ENCODE peak calls at places on chromosomes 3 and 15, in seven cellular contexts. One of them, this sample, is unnamed.
A peak's percentile ranks its signal among the peaks of the same experiment; 100 is the strongest.

GRCh38 chr15:38613085-38613484 is 48.5 kb upstream of the RASGRP1 start:
- DNase-seq in cardiac fibroblast: no peak
- DNase-seq in fibroblast of lung: no peak
- DNase-seq in SK-N-SH: no peak
- DNase-seq in IMR-90: no peak
- DNase-seq in colonic mucosa: no peak
- DNase-seq in MM.1S: no peak
- DNase-seq in this sample: no peak

GRCh38 chr3:139894638-139894989 is 40.4 kb upstream of the CLSTN2 start:
- DNase-seq in colonic mucosa: no peak
- DNase-seq in MM.1S: no peak
- DNase-seq in fibroblast of lung: no peak
- DNase-seq in SK-N-SH: no peak
- DNase-seq in IMR-90: no peak
- DNase-seq in cardiac fibroblast: no peak
- DNase-seq in this sample: no peak

GRCh38 chr3:31377045-31377642 is 155.6 kb upstream of the STT3B start:
- DNase-seq in cardiac fibroblast: peak; percentile 11
- DNase-seq in colonic mucosa: no peak
- DNase-seq in MM.1S: no peak
- DNase-seq in SK-N-SH: no peak
- DNase-seq in IMR-90: peak; percentile 88
- DNase-seq in fibroblast of lung: peak; percentile 66
- DNase-seq in this sample: peak; percentile 71

GRCh38 chr15:99305761-99306505 is 54.7 kb downstream of the LRRC28 start:
- DNase-seq in fibroblast of lung: peak; percentile 92
- DNase-seq in cardiac fibroblast: peak; percentile 87
- DNase-seq in MM.1S: no peak
- DNase-seq in SK-N-SH: no peak
- DNase-seq in IMR-90: peak; percentile 87
- DNase-seq in colonic mucosa: no peak
- DNase-seq in this sample: peak; percentile 88

GRCh38 chr3:53161345-53161819 is 373 bp downstream of the PRKCD start:
- DNase-seq in MM.1S: peak; percentile 31
- DNase-seq in cardiac fibroblast: no peak
- DNase-seq in colonic mucosa: peak; percentile 45
- DNase-seq in IMR-90: no peak
- DNase-seq in SK-N-SH: no peak
- DNase-seq in fibroblast of lung: no peak
- DNase-seq in this sample: no peak

GRCh38 chr3:58143417-58144055 is 67.2 kb downstream of the DNASE1L3 start:
- DNase-seq in SK-N-SH: no peak
- DNase-seq in fibroblast of lung: no peak
- DNase-seq in colonic mucosa: no peak
- DNase-seq in MM.1S: no peak
- DNase-seq in IMR-90: no peak
- DNase-seq in cardiac fibroblast: no peak
- DNase-seq in this sample: peak; percentile 43

GRCh38 chr3:46228259-46229222 is 13.7 kb upstream of the CCR3 start:
- DNase-seq in cardiac fibroblast: peak; percentile 12
- DNase-seq in colonic mucosa: peak; percentile 32
- DNase-seq in IMR-90: peak; percentile 44
- DNase-seq in fibroblast of lung: peak; percentile 79
- DNase-seq in SK-N-SH: no peak
- DNase-seq in MM.1S: no peak
- DNase-seq in this sample: peak; percentile 60

GRCh38 chr3:36764704-36765038 is 318 bp upstream of the DCLK3 start:
- DNase-seq in IMR-90: no peak
- DNase-seq in SK-N-SH: no peak
- DNase-seq in fibroblast of lung: no peak
- DNase-seq in colonic mucosa: no peak
- DNase-seq in cardiac fibroblast: no peak
- DNase-seq in MM.1S: no peak
- DNase-seq in this sample: no peak

GRCh38 chr3:183291511-183292031 is 38.5 kb downstream of the B3GNT5 start:
- DNase-seq in MM.1S: no peak
- DNase-seq in SK-N-SH: no peak
- DNase-seq in fibroblast of lung: peak; percentile 66
- DNase-seq in IMR-90: peak; percentile 66
- DNase-seq in colonic mucosa: no peak
- DNase-seq in cardiac fibroblast: peak; percentile 78
- DNase-seq in this sample: peak; percentile 88

GRCh38 chr3:58560771-58561311 is 16.4 kb downstream of the FAM107A start:
- DNase-seq in cardiac fibroblast: peak; percentile 96
- DNase-seq in fibroblast of lung: peak; percentile 88
- DNase-seq in MM.1S: no peak
- DNase-seq in SK-N-SH: no peak
- DNase-seq in colonic mucosa: no peak
- DNase-seq in IMR-90: peak; percentile 98
- DNase-seq in this sample: peak; percentile 98

DNA sequence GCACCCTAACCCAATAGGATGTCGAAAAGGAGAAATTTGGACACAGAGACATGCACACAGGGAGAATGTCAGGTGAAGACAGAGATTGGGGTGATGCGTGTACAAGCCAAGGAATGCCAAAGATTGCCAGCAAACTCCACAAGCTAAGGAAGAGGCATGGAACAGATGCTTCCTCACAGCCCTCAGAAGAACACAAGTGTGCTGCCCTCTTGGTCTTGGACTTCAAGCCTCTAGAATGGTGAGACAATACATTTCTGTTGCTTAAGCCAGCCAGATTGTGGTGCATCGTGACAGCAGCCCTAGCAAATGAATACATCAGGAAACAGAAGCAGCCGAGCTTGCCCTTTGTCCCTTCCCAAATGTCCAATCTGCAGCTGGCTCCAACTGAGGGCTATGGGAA is 23.7 kb upstream of the ARL8B start:
- DNase-seq in SK-N-SH: no peak
- DNase-seq in colonic mucosa: no peak
- DNase-seq in MM.1S: no peak
- DNase-seq in cardiac fibroblast: no peak
- DNase-seq in fibroblast of lung: no peak
- DNase-seq in IMR-90: no peak
- DNase-seq in this sample: no peak
- TF ChIP-seq CTCF in SK-N-SH: no peak
- TF ChIP-seq CTCF in colonic mucosa: no peak
- TF ChIP-seq CTCF in MM.1S: no peak
- TF ChIP-seq CTCF in cardiac fibroblast: no peak
- TF ChIP-seq CTCF in fibroblast of lung: no peak
- TF ChIP-seq CTCF in IMR-90: no peak
- TF ChIP-seq CTCF in this sample: no peak

GRCh38 chr3:43288366-43288765 is 2.0 kb downstream of the SNRK start:
- DNase-seq in SK-N-SH: no peak
- DNase-seq in MM.1S: peak; percentile 76
- DNase-seq in fibroblast of lung: peak; percentile 61
- DNase-seq in cardiac fibroblast: peak; percentile 50
- DNase-seq in colonic mucosa: no peak
- DNase-seq in IMR-90: peak; percentile 59
- DNase-seq in this sample: peak; percentile 69

GRCh38 chr3:43291546-43291945 is 5.2 kb downstream of the SNRK start:
- DNase-seq in fibroblast of lung: no peak
- DNase-seq in IMR-90: no peak
- DNase-seq in cardiac fibroblast: no peak
- DNase-seq in MM.1S: no peak
- DNase-seq in colonic mucosa: no peak
- DNase-seq in SK-N-SH: no peak
- DNase-seq in this sample: peak; percentile 36

GRCh38 chr3:43288850-43289249 is 2.5 kb downstream of the SNRK start:
- DNase-seq in IMR-90: no peak
- DNase-seq in MM.1S: no peak
- DNase-seq in fibroblast of lung: no peak
- DNase-seq in cardiac fibroblast: no peak
- DNase-seq in colonic mucosa: no peak
- DNase-seq in SK-N-SH: no peak
- DNase-seq in this sample: no peak

GRCh38 chr3:43289401-43289800 is 3.1 kb downstream of the SNRK start:
- DNase-seq in IMR-90: no peak
- DNase-seq in SK-N-SH: no peak
- DNase-seq in fibroblast of lung: no peak
- DNase-seq in MM.1S: no peak
- DNase-seq in colonic mucosa: no peak
- DNase-seq in cardiac fibroblast: no peak
- DNase-seq in this sample: no peak

GRCh38 chr3:43290961-43291360 is 4.6 kb downstream of the SNRK start:
- DNase-seq in colonic mucosa: no peak
- DNase-seq in SK-N-SH: no peak
- DNase-seq in fibroblast of lung: peak; percentile 44
- DNase-seq in IMR-90: peak; percentile 42
- DNase-seq in MM.1S: no peak
- DNase-seq in cardiac fibroblast: peak; percentile 28
- DNase-seq in this sample: peak; percentile 39
- H3K4me3 ChIP-seq in colonic mucosa: no peak overlapping the region
- H3K4me3 ChIP-seq in SK-N-SH: no peak overlapping the region
- H3K4me3 ChIP-seq in fibroblast of lung: no peak overlapping the region
- H3K4me3 ChIP-seq in IMR-90: no peak overlapping the region
- H3K4me3 ChIP-seq in MM.1S: no peak overlapping the region
- H3K4me3 ChIP-seq in cardiac fibroblast: peak overlapping the region; percentile 13
- H3K4me3 ChIP-seq in this sample: no peak overlapping the region

DNA sequence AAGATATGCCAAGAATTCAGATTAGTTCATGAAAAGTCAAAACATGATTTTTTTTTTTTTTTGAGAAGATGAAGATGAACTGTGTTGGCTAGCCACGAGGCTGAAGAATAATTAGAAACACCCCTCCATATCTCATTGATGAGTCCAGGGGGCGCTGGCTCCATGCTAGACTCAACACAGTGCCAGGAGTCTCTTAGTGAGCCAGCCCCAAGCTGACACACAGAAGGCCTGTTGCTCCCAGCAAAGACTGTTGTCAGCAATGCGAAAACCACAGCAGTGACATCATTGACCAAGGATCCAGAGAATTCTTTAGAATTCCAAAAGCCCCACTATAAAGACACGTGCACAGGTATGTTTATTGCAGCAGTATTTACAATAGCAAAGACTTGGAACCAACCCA is 185.2 kb downstream of the ANXA2 start:
- DNase-seq in IMR-90: no peak
- DNase-seq in MM.1S: peak; percentile 12
- DNase-seq in SK-N-SH: no peak
- DNase-seq in fibroblast of lung: no peak
- DNase-seq in colonic mucosa: no peak
- DNase-seq in cardiac fibroblast: no peak
- DNase-seq in this sample: peak; percentile 3
- TF ChIP-seq CTCF in IMR-90: no peak
- TF ChIP-seq CTCF in MM.1S: peak; percentile 29
- TF ChIP-seq CTCF in SK-N-SH: no peak
- TF ChIP-seq CTCF in fibroblast of lung: no peak
- TF ChIP-seq CTCF in colonic mucosa: no peak
- TF ChIP-seq CTCF in cardiac fibroblast: no peak
- TF ChIP-seq CTCF in this sample: no peak

GRCh38 chr3:13088020-13089006 is 15.1 kb upstream of the IQSEC1 start:
- DNase-seq in colonic mucosa: no peak
- DNase-seq in fibroblast of lung: no peak
- DNase-seq in SK-N-SH: no peak
- DNase-seq in cardiac fibroblast: no peak
- DNase-seq in MM.1S: peak; percentile 26
- DNase-seq in IMR-90: no peak
- DNase-seq in this sample: no peak

GRCh38 chr3:13092621-13093339 is 19.6 kb upstream of the IQSEC1 start:
- DNase-seq in colonic mucosa: no peak
- DNase-seq in cardiac fibroblast: no peak
- DNase-seq in SK-N-SH: no peak
- DNase-seq in MM.1S: no peak
- DNase-seq in fibroblast of lung: no peak
- DNase-seq in IMR-90: no peak
- DNase-seq in this sample: no peak

GRCh38 chr3:13095408-13095861 is 22.2 kb upstream of the IQSEC1 start:
- DNase-seq in MM.1S: no peak
- DNase-seq in fibroblast of lung: no peak
- DNase-seq in SK-N-SH: no peak
- DNase-seq in colonic mucosa: no peak
- DNase-seq in cardiac fibroblast: no peak
- DNase-seq in IMR-90: no peak
- DNase-seq in this sample: no peak

GRCh38 chr3:13093687-13094086 is 20.5 kb upstream of the IQSEC1 start:
- DNase-seq in fibroblast of lung: no peak
- DNase-seq in colonic mucosa: no peak
- DNase-seq in MM.1S: no peak
- DNase-seq in cardiac fibroblast: no peak
- DNase-seq in IMR-90: peak; percentile 3
- DNase-seq in SK-N-SH: no peak
- DNase-seq in this sample: peak; percentile 12

DNA sequence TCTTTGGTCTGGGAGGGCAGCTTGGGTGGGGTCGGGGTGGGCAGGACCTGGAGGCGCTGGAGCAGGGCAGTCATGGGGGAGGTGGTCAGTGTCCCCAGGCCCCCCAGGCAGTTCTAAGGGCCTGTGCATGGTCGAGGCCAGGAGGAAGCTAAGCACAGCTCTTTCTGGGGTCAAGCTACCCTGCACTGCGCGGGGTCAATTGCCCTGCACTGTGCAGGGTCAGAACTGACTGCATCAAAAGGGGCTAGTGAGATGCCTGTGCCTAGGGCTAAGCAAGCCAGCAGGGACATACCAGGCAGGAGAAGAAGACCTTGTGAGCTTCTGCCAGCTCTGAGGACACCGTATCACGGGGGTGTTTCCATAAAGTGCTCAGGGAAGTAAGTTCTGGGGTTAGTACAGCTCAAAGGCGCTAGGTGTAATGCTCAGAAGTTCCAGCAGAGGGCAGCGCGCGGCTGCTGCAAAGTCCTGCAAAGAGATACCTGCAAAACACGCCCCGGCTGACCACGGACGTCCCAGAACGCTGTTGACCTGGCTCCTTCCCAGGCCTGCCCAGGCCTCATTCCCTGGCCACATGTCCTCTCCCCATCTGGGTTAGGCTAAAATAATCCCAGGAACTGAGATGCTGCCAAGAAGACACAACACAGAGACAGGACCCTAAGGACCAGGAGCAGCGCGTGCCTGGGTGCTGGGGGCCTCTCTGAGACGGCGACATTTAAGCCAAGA is 18.8 kb upstream of the IQSEC1 start:
- DNase-seq in cardiac fibroblast: peak; percentile 82
- DNase-seq in colonic mucosa: peak; percentile 84
- DNase-seq in fibroblast of lung: peak; percentile 67
- DNase-seq in MM.1S: peak; percentile 82
- DNase-seq in SK-N-SH: peak; percentile 83
- DNase-seq in IMR-90: peak; percentile 60
- DNase-seq in this sample: peak; percentile 84
- H3K4me3 ChIP-seq in cardiac fibroblast: no peak overlapping the region
- H3K4me3 ChIP-seq in colonic mucosa: no peak overlapping the region
- H3K4me3 ChIP-seq in fibroblast of lung: no peak overlapping the region
- H3K4me3 ChIP-seq in MM.1S: no peak overlapping the region
- H3K4me3 ChIP-seq in SK-N-SH: no peak overlapping the region
- H3K4me3 ChIP-seq in IMR-90: no peak overlapping the region
- H3K4me3 ChIP-seq in this sample: no peak overlapping the region

GRCh38 chr3:50326182-50326541 is 1.9 kb downstream of the TUSC2 start:
- DNase-seq in fibroblast of lung: no peak
- DNase-seq in SK-N-SH: no peak
- DNase-seq in cardiac fibroblast: no peak
- DNase-seq in colonic mucosa: no peak
- DNase-seq in MM.1S: no peak
- DNase-seq in IMR-90: no peak
- DNase-seq in this sample: no peak
- TF ChIP-seq CTCF in fibroblast of lung: no peak
- TF ChIP-seq CTCF in SK-N-SH: no peak
- TF ChIP-seq CTCF in cardiac fibroblast: no peak
- TF ChIP-seq CTCF in colonic mucosa: no peak
- TF ChIP-seq CTCF in MM.1S: no peak
- TF ChIP-seq CTCF in IMR-90: no peak
- TF ChIP-seq CTCF in this sample: no peak

This sample was measured in choroid plexus epithelial cell.